ENCODE peak calls at places on chromosomes 13 and 19, in four cellular contexts. M is progenitor cell of endocrine pancreas, A is NCI-H1105, V is NCI-H345. U is an unnamed sample.
A peak's percentile ranks its signal among the peaks of the same experiment; 100 is the strongest.

GRCh38 chr13:113972451-113973217 is 1.2 kb downstream of the C13orf46 start:
- DNase-seq in M (no peak), A (no peak), V (no peak), U (no peak)

GRCh38 chr13:27533155-27533643 is 82.8 kb upstream of the MTIF3 start:
- DNase-seq in M (peak; percentile 88), A (no peak), V (peak; percentile 28), U (no peak)

GRCh38 chr13:97695684-97696083 is 257.8 kb upstream of the IPO5 start:
- DNase-seq in M (no peak), A (no peak), V (no peak), U (peak; percentile 54)

GRCh38 chr13:46665630-46666482 is 112.9 kb downstream of the LRCH1 start:
- DNase-seq in M (no peak), A (no peak), V (no peak), U (no peak)

GRCh38 chr13:36431204-36432105 is 840 bp upstream of the CCNA1 start:
- DNase-seq in M (peak; percentile 16), A (no peak), V (peak; percentile 36), U (no peak)

GRCh38 chr13:66585669-66586203 is 644.4 kb downstream of the PCDH9 start:
- DNase-seq in M (no peak), A (no peak), V (no peak), U (no peak)

GRCh38 chr19:50490411-50490811 is 13.8 kb upstream of the GARIN5A start:
- DNase-seq in M (no peak), A (no peak), V (no peak), U (no peak)

GRCh38 chr13:49108204-49108603 is 111.9 kb upstream of the MLNR start:
- DNase-seq in M (no peak), A (no peak), V (no peak), U (no peak)

GRCh38 chr19:43674630-43674982 is 4.6 kb upstream of the PLAUR start:
- DNase-seq in M (no peak), A (no peak), V (no peak), U (no peak)

GRCh38 chr19:51192689-51193088 is 32.2 kb upstream of the CD33 start:
- DNase-seq in M (no peak), A (no peak), V (no peak), U (no peak)

GRCh38 chr19:1945899-1946298 is 4.9 kb downstream of the CSNK1G2 start:
- DNase-seq in M (peak; percentile 34), A (no peak), V (peak; percentile 32), U (no peak)

GRCh38 chr13:19089315-19089714 is 92.3 kb downstream of the TUBA3C start:
- DNase-seq in M (no peak), A (no peak), V (no peak), U (no peak)

GRCh38 chr13:101785858-101786257 is 333.4 kb downstream of the ITGBL1 start:
- DNase-seq in M (no peak), A (peak; percentile 1), V (peak; percentile 44), U (no peak)

GRCh38 chr19:17076539-17076919 is 952 bp downstream of the MYO9B start:
- DNase-seq in M (no peak), A (no peak), V (no peak), U (no peak)

GRCh38 chr19:44871809-44872208 is 19.2 kb upstream of the TOMM40 start:
- DNase-seq in M (no peak), A (no peak), V (no peak), U (no peak)

GRCh38 chr19:44846455-44847143 is 502 bp downstream of the NECTIN2 start:
- DNase-seq in M (peak; percentile 62), A (no peak), V (no peak), U (no peak)

GRCh38 chr13:76385606-76386005 is 500.6 kb downstream of the KCTD12 start:
- DNase-seq in M (no peak), A (no peak), V (no peak), U (no peak)

GRCh38 chr19:35609881-35610353 is 2.6 kb upstream of the HAUS5 start:
- DNase-seq in M (no peak), A (no peak), V (no peak), U (no peak)

GRCh38 chr13:100854091-100854490 is 179.5 kb upstream of the TMTC4 start:
- DNase-seq in M (no peak), A (no peak), V (no peak), U (no peak)

GRCh38 chr13:44989941-44990340 is 603 bp downstream of the GPALPP1 start:
- DNase-seq in M (no peak), A (no peak), V (no peak), U (no peak)

GRCh38 chr19:31254611-31255010 is 94.6 kb downstream of the TSHZ3 start:
- DNase-seq in M (no peak), A (no peak), V (no peak), U (no peak)